ENCODE peak calls at places on chromosome 11, in seven cellular contexts. B is fibroblast of mammary gland, D is heart right ventricle, Q is lower leg skin, I is cardiac fibroblast, V is GM12865, E is stomach. W is an unnamed sample.
A peak's percentile ranks its signal among the peaks of the same experiment; 100 is the strongest.

GRCh38 chr11:44066732-44067131 is 662 bp downstream of the ACCS start:
- DNase-seq in B (peak; percentile 93), D (no peak), Q (peak; percentile 19), I (peak; percentile 79), V (no peak), E (no peak), W (peak; percentile 24)

GRCh38 chr11:70568504-70569172 is 170.3 kb downstream of the CTTN start:
- DNase-seq in B (peak; percentile 48), D (peak; percentile 46), Q (no peak), I (peak; percentile 73), V (no peak), E (no peak), W (no peak)

GRCh38 chr11:420054-420910 is 5.5 kb upstream of the SIGIRR start:
- DNase-seq in B (no peak), D (peak; percentile 14), Q (no peak), I (no peak), V (no peak), E (no peak), W (no peak)

GRCh38 chr11:128552783-128553661 is 34.3 kb downstream of the ETS1 start:
- DNase-seq in B (peak; percentile 83), D (no peak), Q (no peak), I (peak; percentile 63), V (peak; percentile 96), E (no peak), W (no peak)

GRCh38 chr11:10109836-10110235 is 184.2 kb downstream of the SBF2 start:
- DNase-seq in B (peak; percentile 92), D (no peak), Q (peak; percentile 30), I (peak; percentile 93), V (no peak), E (no peak), W (peak; percentile 44)

GRCh38 chr11:25377466-25377865 is 880.6 kb downstream of the LUZP2 start:
- DNase-seq in B (no peak), D (no peak), Q (no peak), I (no peak), V (no peak), E (no peak), W (no peak)

GRCh38 chr11:36373040-36374010 is 77.2 kb downstream of the PRR5L start:
- DNase-seq in B (peak; percentile 80), D (no peak), Q (no peak), I (peak; percentile 68), V (no peak), E (no peak), W (no peak)

GRCh38 chr11:35786918-35787557 is 124.5 kb downstream of the TRIM44 start:
- DNase-seq in B (peak; percentile 49), D (no peak), Q (no peak), I (peak; percentile 14), V (no peak), E (no peak), W (no peak)

DNA sequence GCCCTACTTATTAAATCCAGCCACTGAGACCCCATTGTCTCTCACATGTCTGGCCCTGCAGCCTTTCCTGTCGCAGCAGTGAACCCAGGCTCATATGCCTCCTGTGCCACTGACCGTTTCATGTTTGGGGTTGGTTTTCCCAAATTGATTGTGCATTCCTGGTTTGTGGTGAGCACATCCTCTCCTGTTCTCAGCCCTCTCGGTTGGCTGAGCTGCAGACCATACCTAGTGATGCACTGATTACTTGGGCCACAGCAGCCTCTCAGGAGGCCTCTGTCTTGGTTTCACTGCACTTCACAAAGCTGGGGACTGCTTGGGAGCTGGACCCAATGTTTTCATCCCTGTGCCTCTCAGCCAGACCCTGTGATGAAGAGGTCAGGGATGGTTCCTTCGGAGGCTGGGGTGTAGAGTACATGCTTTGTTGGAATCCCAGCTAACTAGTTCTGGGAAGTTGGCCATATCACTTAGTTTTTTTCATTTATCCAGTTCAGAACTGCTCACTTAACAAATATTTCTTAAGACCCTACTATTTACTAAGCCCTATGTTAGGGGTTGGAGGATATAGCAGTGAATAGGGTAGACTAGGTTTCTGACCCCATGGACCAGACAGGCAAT is 30.9 kb downstream of the PARVA start:
- DNase-seq in B (no peak), D (no peak), Q (no peak), I (no peak), V (no peak), E (no peak), W (no peak)
- TF ChIP-seq CTCF in B (no peak), D (no peak), Q (no peak), I (no peak), V (no peak), E (no peak), W (no peak)

GRCh38 chr11:125123194-125123946 is 11.9 kb upstream of the TMEM218 start:
- DNase-seq in B (peak; percentile 2), D (no peak), Q (no peak), I (no peak), V (no peak), E (no peak), W (no peak)
- H3K4me3 ChIP-seq in B (no peak overlapping the region), D (no peak overlapping the region), Q (no peak overlapping the region), I (no peak overlapping the region), V (no peak overlapping the region), E (no peak overlapping the region), W (no peak overlapping the region)

DNA sequence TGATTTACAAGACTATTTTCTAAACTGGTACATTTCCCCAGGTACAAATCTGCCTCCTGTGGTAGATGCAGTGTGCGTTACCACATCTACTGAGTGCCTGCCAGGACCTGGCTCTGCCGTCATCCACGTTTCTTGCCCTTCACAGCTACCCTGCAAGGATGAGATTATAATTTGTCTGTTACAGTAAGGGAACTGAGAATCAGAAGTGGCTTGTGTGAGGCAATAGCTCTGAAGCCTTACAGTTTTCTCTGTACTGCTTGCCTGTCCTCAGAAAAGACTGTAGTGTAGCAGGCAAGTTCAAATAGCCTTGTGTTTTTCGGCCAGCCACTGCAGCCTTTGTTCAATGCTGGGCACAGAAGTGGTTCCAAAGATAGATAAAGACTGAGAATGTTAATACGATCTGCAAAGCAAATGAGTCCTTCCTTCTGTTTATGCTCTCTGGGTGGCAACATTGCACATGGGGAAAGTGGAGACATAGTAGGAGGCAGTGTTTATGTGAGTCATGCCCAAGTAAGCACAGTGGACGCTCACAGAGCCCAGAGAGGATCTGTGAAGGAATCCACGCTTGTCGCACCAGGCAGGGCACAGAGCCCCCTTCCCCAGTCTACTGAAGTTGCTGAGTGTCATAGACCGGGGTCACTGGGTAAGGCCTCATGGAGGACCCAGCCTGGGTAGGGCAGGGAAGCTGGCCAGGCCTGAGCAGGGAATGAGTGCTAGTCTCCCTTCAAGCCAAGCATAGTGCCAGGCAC is 49.1 kb downstream of the MICAL2 start:
- DNase-seq in B (peak; percentile 91), D (no peak), Q (no peak), I (peak; percentile 87), V (no peak), E (no peak), W (peak; percentile 69)
- TF ChIP-seq CTCF in B (peak; percentile 27), D (peak; percentile 11), Q (no peak), I (no peak), V (no peak), E (no peak), W (no peak)

GRCh38 chr11:61487342-61488025 is 21.1 kb upstream of the LRRC10B start:
- DNase-seq in B (no peak), D (no peak), Q (no peak), I (no peak), V (no peak), E (no peak), W (no peak)

GRCh38 chr11:61486779-61487178 is 21.8 kb upstream of the LRRC10B start:
- DNase-seq in B (no peak), D (no peak), Q (no peak), I (no peak), V (no peak), E (no peak), W (no peak)

GRCh38 chr11:61486004-61486615 is 22.4 kb upstream of the LRRC10B start:
- DNase-seq in B (no peak), D (no peak), Q (no peak), I (no peak), V (no peak), E (no peak), W (no peak)

GRCh38 chr11:61489833-61490585 is 18.5 kb upstream of the LRRC10B start:
- DNase-seq in B (peak; percentile 26), D (no peak), Q (no peak), I (peak; percentile 72), V (no peak), E (no peak), W (peak; percentile 23)

DNA sequence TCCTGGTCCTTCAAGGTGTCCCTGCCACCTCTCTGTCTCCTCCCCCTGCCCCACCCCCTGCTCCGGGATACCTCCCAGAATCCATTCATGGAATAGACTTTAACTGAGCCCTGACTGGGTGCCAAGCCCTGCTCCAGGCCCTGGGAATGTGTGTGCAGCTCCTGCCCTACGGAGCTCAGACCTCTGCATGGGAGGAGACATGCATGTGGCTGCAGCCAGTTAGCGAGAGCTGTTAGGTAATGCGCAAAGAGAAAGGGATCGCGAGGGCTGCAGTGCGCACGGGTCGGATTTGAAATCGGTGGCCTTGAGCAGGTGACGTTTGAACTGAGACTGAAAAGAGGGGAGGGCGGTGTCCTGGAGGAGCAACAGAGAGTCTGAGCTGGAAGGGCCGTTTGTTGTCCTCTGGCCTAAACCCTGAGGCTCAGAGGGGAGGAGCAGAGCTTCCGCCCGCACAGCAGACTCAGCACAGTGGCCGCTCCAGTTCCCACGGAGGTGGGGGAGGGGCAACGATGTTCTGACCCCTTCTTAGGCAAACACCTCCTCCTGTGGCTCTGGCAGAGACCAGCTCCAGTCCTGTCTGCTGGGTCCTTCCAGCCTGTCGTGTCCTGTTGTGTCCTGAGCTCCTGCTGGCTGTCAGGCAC is 19.8 kb upstream of the LRRC10B start:
- DNase-seq in B (peak; percentile 30), D (peak; percentile 80), Q (no peak), I (peak; percentile 41), V (no peak), E (peak; percentile 74), W (no peak)
- H3K4me3 ChIP-seq in B (no peak overlapping the region), D (no peak overlapping the region), Q (no peak overlapping the region), I (peak overlapping the region; percentile 24), V (no peak overlapping the region), E (peak overlapping the region; percentile 26), W (no peak overlapping the region)

DNA sequence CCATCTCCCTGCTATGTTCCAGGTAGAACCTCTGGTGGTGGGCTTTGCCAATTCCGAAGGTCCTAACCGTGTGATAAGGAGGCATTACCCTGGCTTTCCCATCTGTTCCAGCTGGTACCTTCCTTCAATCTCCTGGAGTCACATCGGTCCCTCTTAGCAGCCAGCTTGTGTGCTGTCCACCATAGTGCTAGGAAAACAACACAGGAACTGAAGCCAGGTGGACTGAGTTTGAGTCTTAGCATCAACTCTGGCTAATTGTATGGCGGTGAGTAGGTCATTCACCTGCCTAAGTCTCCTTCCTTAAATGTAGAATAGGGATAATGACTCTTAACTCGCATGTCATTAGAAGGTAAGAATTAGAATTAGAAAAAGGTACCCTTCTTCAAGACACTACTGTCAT is 159.6 kb upstream of the E2F8 start:
- DNase-seq in B (no peak), D (no peak), Q (no peak), I (no peak), V (no peak), E (no peak), W (no peak)
- TF ChIP-seq CTCF in B (no peak), D (no peak), Q (no peak), I (no peak), V (no peak), E (no peak), W (no peak)